ENCODE peak calls at places on chromosomes 4 and X, in nine cellular contexts. P is MM.1S, C is vagina, M is lower lobe of right lung, N is A549, Q is esophagus muscularis mucosa, D is cardiac fibroblast, R is HFF-Myc, Z is pancreas. E is an unnamed sample.
A peak's percentile ranks its signal among the peaks of the same experiment; 100 is the strongest.

GRCh38 chrX:71621644-71622346 is 3.5 kb upstream of the CXCR3 start:
- DNase-seq in P (no peak), C (no peak), M (no peak), N (no peak), Q (no peak), D (peak; percentile 42), R (no peak), Z (no peak), E (no peak)

GRCh38 chr4:26362745-26363439 is 42.1 kb downstream of the RBPJ start:
- DNase-seq in P (no peak), C (no peak), M (no peak), N (no peak), Q (no peak), D (no peak), R (no peak), Z (no peak), E (no peak)

GRCh38 chr4:88106205-88106604 is 52.2 kb downstream of the ABCG2 start:
- DNase-seq in P (no peak), C (no peak), M (no peak), N (peak; percentile 11), Q (no peak), D (no peak), R (no peak), Z (no peak), E (no peak)

GRCh38 chr4:154743683-154744340 is at the start of gene LRAT:
- DNase-seq in P (no peak), C (no peak), M (peak; percentile 79), N (peak; percentile 10), Q (no peak), D (no peak), R (no peak), Z (peak; percentile 80), E (no peak)

GRCh38 chr4:99651370-99651769 is 6.3 kb downstream of the C4orf54 start:
- DNase-seq in P (no peak), C (no peak), M (no peak), N (no peak), Q (no peak), D (no peak), R (no peak), Z (peak; percentile 8), E (no peak)

GRCh38 chr4:48780867-48781219 is 764 bp upstream of the FRYL start:
- DNase-seq in P (peak; percentile 22), C (no peak), M (no peak), N (no peak), Q (no peak), D (peak; percentile 62), R (no peak), Z (peak; percentile 37), E (no peak)

GRCh38 chr4:175273995-175274753 is 356.0 kb downstream of the ADAM29 start:
- DNase-seq in P (no peak), C (no peak), M (no peak), N (no peak), Q (no peak), D (no peak), R (no peak), Z (no peak), E (no peak)

GRCh38 chr4:56786955-56787354 is 34.5 kb downstream of the SPINK2 start:
- DNase-seq in P (no peak), C (no peak), M (peak; percentile 49), N (no peak), Q (no peak), D (peak; percentile 77), R (peak; percentile 72), Z (peak; percentile 26), E (no peak)

GRCh38 chr4:74279716-74280115 is 28.6 kb upstream of the EPGN start:
- DNase-seq in P (no peak), C (no peak), M (no peak), N (no peak), Q (no peak), D (no peak), R (no peak), Z (no peak), E (no peak)

GRCh38 chrX:8364369-8365141 is 100.1 kb upstream of the VCX3B start:
- DNase-seq in P (peak; percentile 62), C (no peak), M (peak; percentile 35), N (peak; percentile 15), Q (no peak), D (peak; percentile 30), R (no peak), Z (no peak), E (no peak)

GRCh38 chr4:137609693-137610450 is 77.6 kb upstream of the PCDH18 start:
- DNase-seq in P (no peak), C (no peak), M (no peak), N (no peak), Q (no peak), D (peak; percentile 81), R (peak; percentile 83), Z (no peak), E (no peak)

GRCh38 chr4:78689224-78689623 is 86.9 kb upstream of the BMP2K start:
- DNase-seq in P (no peak), C (no peak), M (no peak), N (no peak), Q (no peak), D (peak; percentile 19), R (no peak), Z (no peak), E (no peak)

GRCh38 chr4:26022346-26022891 is 108.4 kb downstream of the SMIM20 start:
- DNase-seq in P (no peak), C (no peak), M (no peak), N (peak; percentile 46), Q (no peak), D (no peak), R (no peak), Z (peak; percentile 27), E (no peak)

GRCh38 chr4:174999407-174999806 is 81.2 kb downstream of the ADAM29 start:
- DNase-seq in P (no peak), C (no peak), M (no peak), N (peak; percentile 3), Q (no peak), D (no peak), R (no peak), Z (no peak), E (no peak)

GRCh38 chr4:40189997-40190396 is 6.8 kb upstream of the RHOH start:
- DNase-seq in P (peak; percentile 52), C (no peak), M (no peak), N (peak; percentile 58), Q (no peak), D (no peak), R (no peak), Z (peak; percentile 34), E (no peak)

GRCh38 chrX:125210146-125210545 is 109.5 kb upstream of the TEX13C start:
- DNase-seq in P (no peak), C (no peak), M (no peak), N (no peak), Q (no peak), D (no peak), R (no peak), Z (no peak), E (no peak)

GRCh38 chr4:109764376-109764775 is 34.5 kb upstream of the PLA2G12A start:
- DNase-seq in P (no peak), C (no peak), M (no peak), N (no peak), Q (no peak), D (no peak), R (no peak), Z (no peak), E (no peak)

GRCh38 chrX:40155617-40156471 is 58.1 kb upstream of the BCOR start:
- DNase-seq in P (no peak), C (no peak), M (no peak), N (peak; percentile 43), Q (no peak), D (no peak), R (no peak), Z (peak; percentile 36), E (no peak)

GRCh38 chrX:30702736-30703135 is 49.5 kb downstream of the GK start:
- DNase-seq in P (no peak), C (no peak), M (no peak), N (no peak), Q (no peak), D (peak; percentile 74), R (no peak), Z (no peak), E (no peak)
- H3K4me3 ChIP-seq in P (no peak overlapping the region), C (no peak overlapping the region), M (no peak overlapping the region), N (no peak overlapping the region), Q (no peak overlapping the region), D (no peak overlapping the region), R (no peak overlapping the region), Z (no peak overlapping the region), E (no peak overlapping the region)

DNA sequence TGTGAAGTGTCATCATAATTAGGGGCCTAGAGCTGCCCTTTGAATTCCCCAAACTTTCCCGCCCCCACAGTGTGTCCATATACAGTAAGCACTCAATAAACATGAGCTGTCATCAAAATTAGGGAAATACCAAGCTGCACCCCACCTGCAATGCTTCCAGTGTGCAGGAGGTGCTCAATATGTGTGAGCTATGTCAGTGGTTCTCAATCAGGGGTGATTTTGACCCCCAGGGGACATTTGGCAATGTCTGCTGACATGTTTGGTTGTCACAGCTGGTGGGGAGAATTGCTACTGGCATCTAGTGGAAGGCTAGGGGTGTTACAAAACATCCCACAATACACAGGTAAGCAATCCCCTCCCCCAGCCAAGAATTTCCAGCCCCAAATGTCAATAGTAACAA is 750 bp downstream of the CFP start:
- DNase-seq in P (no peak), C (no peak), M (no peak), N (no peak), Q (no peak), D (no peak), R (no peak), Z (no peak), E (no peak)
- TF ChIP-seq CTCF in P (no peak), C (no peak), M (no peak), N (no peak), Q (no peak), D (no peak), R (peak; percentile 4), Z (no peak), E (peak; percentile 42)

GRCh38 chr4:76209876-76210275 is 3.7 kb downstream of the SCARB2 start:
- DNase-seq in P (no peak), C (no peak), M (no peak), N (no peak), Q (no peak), D (no peak), R (no peak), Z (no peak), E (no peak)
- H3K4me3 ChIP-seq in P (peak overlapping the region; percentile 87), C (no peak overlapping the region), M (peak overlapping the region; percentile 68), N (no peak overlapping the region), Q (no peak overlapping the region), D (no peak overlapping the region), R (no peak overlapping the region), Z (no peak overlapping the region), E (no peak overlapping the region)

GRCh38 chr4:122205687-122206086 is 53.6 kb downstream of the BLTP1 start:
- DNase-seq in P (peak; percentile 14), C (no peak), M (no peak), N (peak; percentile 10), Q (no peak), D (no peak), R (no peak), Z (no peak), E (no peak)
- TF ChIP-seq CTCF in P (peak; percentile 18), C (no peak), M (no peak), N (peak; percentile 8), Q (no peak), D (no peak), R (no peak), Z (no peak), E (no peak)

GRCh38 chrX:115232933-115233496 is 881 bp downstream of the LRCH2 start:
- DNase-seq in P (no peak), C (no peak), M (no peak), N (no peak), Q (no peak), D (peak; percentile 2), R (no peak), Z (no peak), E (no peak)
- H3K4me3 ChIP-seq in P (no peak overlapping the region), C (peak overlapping the region; percentile 52), M (peak overlapping the region; percentile 54), N (peak overlapping the region; percentile 45), Q (peak overlapping the region; percentile 62), D (peak overlapping the region; percentile 54), R (peak overlapping the region; percentile 59), Z (peak overlapping the region; percentile 36), E (no peak overlapping the region)

E was measured in GM12864.